ENCODE peak calls at places on chromosomes 2 and 18, in seven cellular contexts. X is A549; D is neuronal stem cell; A is H9; E is foreskin keratinocyte; Z is CD4-positive, alpha-beta memory T cell; P is K562. R is an unnamed sample. For H3K4me1, the result is how much of the 10 kb centered on the place peaks cover.

GRCh38 chr18:34773961-34774754 is 64.1 kb downstream of the DTNA start:
- DNase-seq in Z (no peak), X (no peak), P (no peak), E (peak), D (no peak), A (no peak), R (no peak)

GRCh38 chr2:186740266-186740665 is 46.4 kb downstream of the FAM171B start:
- DNase-seq in X (no peak), P (no peak), A (no peak), E (no peak), D (no peak), Z (no peak), R (no peak)

GRCh38 chr2:98468621-98469236 is 24.1 kb downstream of the INPP4A start:
- DNase-seq in E (no peak), X (no peak), Z (no peak), A (no peak), D (no peak), P (no peak), R (no peak)

GRCh38 chr2:99818842-99819241 is 323.5 kb downstream of the AFF3 start:
- DNase-seq in X (peak), D (no peak), E (no peak), Z (no peak), A (no peak), P (no peak), R (no peak)

GRCh38 chr18:70469916-70470315 is 181.1 kb downstream of the SOCS6 start:
- DNase-seq in A (no peak), Z (no peak), X (no peak), E (no peak), P (no peak), D (no peak), R (no peak)

GRCh38 chr2:224311226-224311625 is 90.7 kb downstream of the FAM124B start:
- DNase-seq in X (no peak), P (no peak), D (no peak), Z (no peak), E (no peak), A (no peak), R (no peak)

GRCh38 chr2:203551653-203552250 is 16.7 kb upstream of the RAPH1 start:
- DNase-seq in E (no peak), D (no peak), P (no peak), X (peak), Z (no peak), A (no peak), R (no peak)

GRCh38 chr2:44004735-44005602 is 9.2 kb upstream of the LRPPRC start:
- DNase-seq in P (no peak), X (no peak), E (no peak), A (no peak), D (no peak), Z (no peak), R (no peak)

GRCh38 chr2:238285653-238286082 is 2.7 kb downstream of the PER2 start:
- DNase-seq in P (no peak), A (peak), E (peak), D (no peak), X (peak), Z (no peak), R (no peak)

GRCh38 chr18:8561123-8561905 is 47.9 kb upstream of the RAB12 start:
- DNase-seq in E (no peak), Z (no peak), X (no peak), A (no peak), P (no peak), D (no peak), R (no peak)

GRCh38 chr2:45975752-45976517 is 321.3 kb upstream of the EPAS1 start:
- DNase-seq in X (no peak), P (no peak), D (no peak), Z (no peak), A (no peak), E (no peak), R (no peak)

GRCh38 chr2:122255924-122256323 is 500.5 kb downstream of the TSN start:
- DNase-seq in X (no peak), E (no peak), Z (no peak), A (no peak), P (no peak), D (no peak), R (no peak)

GRCh38 chr18:80022613-80023012 is 11.6 kb upstream of the RBFA start:
- DNase-seq in X (peak), P (peak), D (peak), Z (no peak), E (no peak), A (no peak), R (no peak)

GRCh38 chr2:179235463-179236108 is 29.0 kb downstream of the SESTD1 start:
- DNase-seq in P (no peak), X (no peak), Z (no peak), A (no peak), E (no peak), D (no peak), R (no peak)

GRCh38 chr2:158753561-158754302 is 41.4 kb upstream of the DAPL1 start:
- DNase-seq in E (no peak), P (peak), D (peak), Z (peak), A (peak), X (peak), R (no peak)

GRCh38 chr2:208820289-208820688 is 413.7 kb downstream of the PTH2R start:
- DNase-seq in A (no peak), Z (no peak), E (peak), X (peak), P (peak), D (no peak), R (no peak)

GRCh38 chr2:5839563-5839962 is 147.4 kb downstream of the SOX11 start:
- DNase-seq in P (no peak), E (no peak), D (peak), A (no peak), Z (no peak), X (no peak), R (no peak)

GRCh38 chr2:97718942-97719341 is 5.6 kb downstream of the ZAP70 start:
- DNase-seq in E (no peak), X (no peak), A (no peak), P (no peak), D (no peak), Z (no peak), R (no peak)

GRCh38 chr18:44742126-44742525 is 61.4 kb downstream of the SETBP1 start:
- DNase-seq in P (no peak), E (no peak), A (no peak), X (no peak), Z (no peak), D (no peak), R (no peak)

GRCh38 chr2:21070322-21071257 is 26.7 kb upstream of the APOB start:
- DNase-seq in X (no peak), P (no peak), E (no peak), A (no peak), Z (no peak), D (no peak), R (no peak)

GRCh38 chr2:231781798-231782726 is 980 bp upstream of the PDE6D start:
- DNase-seq in E (peak), A (no peak), Z (peak), P (peak), X (peak), D (no peak), R (no peak)

GRCh38 chr2:38443021-38443541 is 66.0 kb upstream of the ATL2 start:
- DNase-seq in Z (no peak), E (peak), P (no peak), A (no peak), D (no peak), X (no peak), R (no peak)

GRCh38 chr2:29046321-29046720 is 28.0 kb downstream of the PCARE start:
- DNase-seq in X (no peak), A (no peak), Z (no peak), P (no peak), D (no peak), E (no peak), R (no peak)

GRCh38 chr18:50819027-50819726 is 639 bp downstream of the MRO start:
- DNase-seq in E (no peak), A (peak), P (no peak), Z (peak), D (peak), X (peak), R (no peak)

GRCh38 chr2:223075301-223076270 is 23.6 kb downstream of the KCNE4 start:
- DNase-seq in Z (no peak), P (no peak), D (no peak), A (no peak), E (no peak), X (no peak), R (no peak)

GRCh38 chr18:72672364-72673151 is 128.4 kb upstream of the CBLN2 start:
- DNase-seq in E (no peak), X (peak), D (peak), A (no peak), P (peak), Z (no peak), R (no peak)

GRCh38 chr2:127455566-127456493 is 37.6 kb downstream of the PROC start:
- DNase-seq in E (no peak), P (no peak), Z (peak), X (no peak), A (peak), D (no peak), R (no peak)

GRCh38 chr2:71801969-71802368 is 345.7 kb downstream of the CYP26B1 start:
- DNase-seq in A (peak), D (peak), P (peak), Z (no peak), X (peak), E (no peak), R (no peak)

GRCh38 chr18:55088000-55088401 is 128.7 kb upstream of the CCDC68 start:
- DNase-seq in A (no peak), P (no peak), D (no peak), Z (no peak), X (peak), E (no peak), R (no peak)

GRCh38 chr18:4040391-4041172 is 414.5 kb downstream of the DLGAP1 start:
- DNase-seq in E (peak), D (no peak), P (no peak), A (no peak), X (no peak), Z (no peak), R (no peak)

GRCh38 chr2:27362678-27363420 is 6.3 kb upstream of the GTF3C2 start:
- DNase-seq in A (no peak), D (no peak), P (no peak), E (no peak), X (no peak), Z (no peak), R (no peak)

GRCh38 chr2:192117705-192118104 is 77.0 kb downstream of the TMEFF2 start:
- DNase-seq in P (no peak), E (no peak), D (no peak), A (no peak), Z (no peak), X (no peak), R (no peak)

GRCh38 chr2:101754613-101755012 is 57.1 kb downstream of the MAP4K4 start:
- DNase-seq in X (peak), E (no peak), P (no peak), D (no peak), Z (no peak), A (no peak), R (no peak)

GRCh38 chr2:105771841-105772240 is 27.1 kb downstream of the NCK2 start:
- DNase-seq in D (no peak), E (no peak), P (no peak), X (no peak), Z (no peak), A (no peak), R (no peak)
- H3K4me1 ChIP-seq in D (under half), E (under half), P (under half), X (under half), Z (half or more), A (under half), R (half or more)

GRCh38 chr2:8314063-8314462 is 367.8 kb upstream of the ID2 start:
- DNase-seq in D (no peak), E (no peak), A (no peak), Z (no peak), P (no peak), X (no peak), R (peak)

GRCh38 chr2:8310557-8311455 is 371.1 kb upstream of the ID2 start:
- DNase-seq in P (no peak), Z (peak), E (no peak), X (no peak), D (no peak), A (peak), R (peak)

GRCh38 chr2:8312861-8313768 is 368.7 kb upstream of the ID2 start:
- DNase-seq in D (peak), A (peak), Z (no peak), E (no peak), X (peak), P (peak), R (peak)

GRCh38 chr2:8309131-8309530 is 372.7 kb upstream of the ID2 start:
- DNase-seq in P (no peak), X (no peak), D (no peak), A (peak), Z (no peak), E (no peak), R (no peak)

DNA sequence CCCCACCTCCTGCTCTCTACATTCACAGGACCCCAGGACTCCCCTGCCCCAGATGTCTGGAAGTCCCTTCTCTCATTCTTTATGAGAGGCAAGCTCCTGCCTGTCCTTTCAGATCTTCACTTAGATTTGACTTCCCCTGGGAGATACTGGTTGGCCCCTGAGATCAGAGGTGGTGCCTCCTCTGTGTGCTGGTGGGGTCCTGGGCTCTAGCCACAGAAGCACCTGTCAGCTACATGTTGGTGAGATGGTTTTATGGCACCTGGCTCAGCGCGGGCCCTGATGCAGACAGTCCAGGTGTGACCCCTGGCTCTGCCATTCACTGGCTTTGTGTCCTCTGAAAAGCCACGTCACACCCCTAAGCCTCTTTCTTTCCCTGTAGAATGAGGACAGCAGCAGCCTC is 369.6 kb upstream of the ID2 start:
- DNase-seq in E (no peak), D (no peak), P (no peak), A (peak), X (no peak), Z (no peak), R (peak)
- H3K4me1 ChIP-seq in E (under half), D (under half), P (under half), A (under half), X (under half), Z (half or more), R (under half)

DNA sequence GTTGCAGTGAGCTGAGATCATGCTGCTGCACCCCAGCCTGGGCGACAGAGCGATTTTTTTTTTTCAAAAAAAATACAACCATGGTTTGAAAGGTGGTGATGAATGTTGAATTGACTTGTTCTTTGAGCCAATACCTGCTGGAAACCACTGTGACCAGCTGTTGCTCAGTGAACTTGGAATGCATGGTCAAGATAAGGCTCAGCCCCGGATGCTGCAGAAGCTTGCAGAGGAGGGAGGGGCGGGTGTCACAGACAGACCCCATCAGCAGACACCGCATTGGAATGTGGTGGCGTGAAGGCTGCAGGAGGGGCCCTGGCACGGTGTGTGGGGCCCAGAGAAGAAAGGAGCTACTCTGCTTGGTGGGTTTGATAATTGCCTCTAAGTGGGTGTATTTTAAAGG is 91.6 kb downstream of the ITGB1BP1 start:
- DNase-seq in D (no peak), Z (no peak), P (peak), E (no peak), X (no peak), A (no peak), R (no peak)
- H3K4me1 ChIP-seq in D (under half), Z (under half), P (under half), E (under half), X (under half), A (under half), R (under half)

GRCh38 chr2:233326500-233326899 is 18.9 kb downstream of the SAG start:
- DNase-seq in D (no peak), A (no peak), P (no peak), X (no peak), Z (no peak), E (no peak), R (no peak)
- H3K4me1 ChIP-seq in D (under half), A (under half), P (under half), X (under half), Z (under half), E (under half), R (under half)